ENCODE peak calls at places on chromosomes 4 and X, in seven cellular contexts. Y is tibial nerve, V is stomach, R is PC-9, C is spleen, I is sigmoid colon, O is A549. X is an unnamed sample.

GRCh38 chr4:152310223-152310622 is 225.7 kb downstream of the FBXW7 start:
- DNase-seq in I (no peak), C (no peak), Y (no peak), R (peak), O (no peak), V (no peak), X (no peak)

GRCh38 chr4:39044947-39045734 is 12.9 kb upstream of the TMEM156 start:
- DNase-seq in I (peak), V (peak), Y (no peak), R (no peak), C (peak), O (no peak), X (no peak)

GRCh38 chrX:24241822-24242648 is 71.8 kb downstream of the SUPT20HL2 start:
- DNase-seq in I (no peak), C (no peak), O (peak), Y (no peak), R (no peak), V (no peak), X (no peak)

GRCh38 chr4:132818091-132818490 is 331.0 kb upstream of the PCDH10 start:
- DNase-seq in O (no peak), Y (no peak), V (no peak), I (no peak), R (no peak), C (no peak), X (no peak)

GRCh38 chrX:85851418-85851817 is 195.9 kb downstream of the CHM start:
- DNase-seq in Y (no peak), I (no peak), C (peak), O (peak), R (no peak), V (peak), X (no peak)

GRCh38 chr4:78525559-78525958 is 26.0 kb upstream of the ANXA3 start:
- DNase-seq in Y (no peak), C (no peak), R (no peak), V (no peak), O (no peak), I (no peak), X (no peak)

GRCh38 chr4:94912606-94913005 is 154.9 kb downstream of the BMPR1B start:
- DNase-seq in R (no peak), V (no peak), I (no peak), C (no peak), Y (no peak), O (no peak), X (no peak)

GRCh38 chr4:55395529-55396304 is at the start of gene TMEM165:
- DNase-seq in R (peak), C (peak), I (peak), Y (peak), O (peak), V (peak), X (peak)

GRCh38 chrX:119190736-119191282 is 45.3 kb upstream of the PGRMC1 start:
- DNase-seq in O (no peak), V (no peak), I (no peak), Y (no peak), R (no peak), C (no peak), X (no peak)

GRCh38 chrX:8103655-8104054 is 67.4 kb downstream of the VCX2 start:
- DNase-seq in V (no peak), O (no peak), Y (no peak), C (no peak), I (no peak), R (no peak), X (no peak)

GRCh38 chrX:41445781-41446358 is 1.3 kb upstream of the NYX start:
- DNase-seq in R (peak), I (no peak), Y (no peak), C (no peak), V (no peak), O (no peak), X (no peak)

GRCh38 chr4:147823135-147823534 is 91.2 kb downstream of the ARHGAP10 start:
- DNase-seq in V (no peak), Y (no peak), C (no peak), I (no peak), R (no peak), O (no peak), X (no peak)

GRCh38 chr4:108649863-108650211 is 562 bp upstream of the OSTC start:
- DNase-seq in V (no peak), C (no peak), R (no peak), Y (no peak), O (no peak), I (no peak), X (no peak)

GRCh38 chr4:150389896-150390530 is 191.9 kb upstream of the MAB21L2 start:
- DNase-seq in C (no peak), Y (no peak), R (no peak), I (no peak), V (no peak), O (no peak), X (no peak)

GRCh38 chr4:8602686-8603430 is 10.3 kb downstream of the CPZ start:
- DNase-seq in V (no peak), Y (no peak), R (no peak), O (no peak), I (no peak), C (no peak), X (no peak)

GRCh38 chr4:183610033-183610432 is 49.0 kb downstream of the RWDD4 start:
- DNase-seq in V (no peak), R (no peak), O (no peak), Y (no peak), I (no peak), C (no peak), X (no peak)

GRCh38 chrX:79336869-79337815 is 30.0 kb downstream of the ITM2A start:
- DNase-seq in C (no peak), R (no peak), O (no peak), Y (no peak), V (no peak), I (no peak), X (no peak)

GRCh38 chr4:83262682-83263081 is 21.9 kb downstream of the COQ2 start:
- DNase-seq in V (no peak), C (no peak), Y (no peak), R (no peak), O (no peak), I (no peak), X (no peak)

GRCh38 chr4:14582658-14583057 is 419.6 kb upstream of the CPEB2 start:
- DNase-seq in O (no peak), V (no peak), I (no peak), Y (no peak), R (no peak), C (no peak), X (no peak)

GRCh38 chr4:73187325-73187724 is 71.3 kb downstream of the ANKRD17 start:
- DNase-seq in I (no peak), Y (no peak), C (no peak), R (no peak), V (no peak), O (no peak), X (no peak)

GRCh38 chr4:77010841-77011354 is 61.3 kb downstream of the SEPTIN11 start:
- DNase-seq in R (peak), Y (no peak), O (no peak), V (no peak), I (no peak), C (no peak), X (no peak)

GRCh38 chrX:137545711-137546651 is 19.9 kb upstream of the ZIC3 start:
- DNase-seq in V (no peak), I (no peak), Y (no peak), C (no peak), O (no peak), R (no peak), X (no peak)

GRCh38 chr4:168883513-168883912 is 126.5 kb downstream of the CBR4 start:
- DNase-seq in V (no peak), O (no peak), R (no peak), Y (no peak), I (no peak), C (no peak), X (no peak)

GRCh38 chr4:28313729-28314713 is 1453.4 kb downstream of the STIM2 start:
- DNase-seq in R (no peak), I (no peak), O (no peak), Y (no peak), C (no peak), V (no peak), X (no peak)

GRCh38 chr4:147580396-147580795 is 36.8 kb upstream of the TMEM184C start:
- DNase-seq in I (no peak), C (no peak), O (no peak), V (no peak), Y (no peak), R (no peak), X (no peak)

GRCh38 chrX:123833387-123833786 is 26.5 kb upstream of the XIAP start:
- DNase-seq in I (peak), Y (no peak), C (no peak), V (peak), O (peak), R (peak), X (no peak)

GRCh38 chrX:123036401-123036800 is 147.7 kb upstream of the GRIA3 start:
- DNase-seq in C (no peak), I (no peak), R (no peak), O (no peak), V (no peak), Y (no peak), X (no peak)

GRCh38 chr4:75561789-75562188 is 5.9 kb downstream of the ODAPH start:
- DNase-seq in Y (no peak), O (no peak), C (no peak), R (peak), V (no peak), I (no peak), X (no peak)

GRCh38 chrX:123818243-123818642 is 41.6 kb upstream of the XIAP start:
- DNase-seq in O (peak), Y (no peak), V (peak), R (peak), I (no peak), C (no peak), X (no peak)

GRCh38 chr4:46445689-46446339 is 55.9 kb upstream of the GABRA2 start:
- DNase-seq in O (no peak), I (no peak), V (no peak), Y (no peak), R (no peak), C (no peak), X (no peak)

GRCh38 chr4:150828159-150828558 is 186.9 kb downstream of the LRBA start:
- DNase-seq in O (no peak), C (peak), V (no peak), Y (no peak), I (no peak), R (no peak), X (no peak)

GRCh38 chr4:55947254-55947882 is 1.4 kb upstream of the CEP135 start:
- DNase-seq in O (no peak), Y (no peak), V (no peak), C (no peak), I (no peak), R (no peak), X (no peak)

GRCh38 chrX:85004255-85004654 is 578 bp downstream of the APOOL start:
- DNase-seq in R (peak), I (no peak), O (no peak), V (no peak), C (no peak), Y (no peak), X (no peak)

GRCh38 chr4:132557660-132558059 is 591.4 kb upstream of the PCDH10 start:
- DNase-seq in R (no peak), I (no peak), Y (no peak), O (no peak), V (no peak), C (no peak), X (no peak)

GRCh38 chr4:181796502-181796901 is 446.7 kb upstream of the TENM3 start:
- DNase-seq in O (no peak), R (no peak), C (no peak), Y (no peak), I (no peak), V (no peak), X (no peak)

GRCh38 chr4:181799670-181800069 is 443.5 kb upstream of the TENM3 start:
- DNase-seq in C (no peak), R (no peak), O (no peak), I (no peak), Y (no peak), V (no peak), X (no peak)

GRCh38 chr4:181807771-181808170 is 435.4 kb upstream of the TENM3 start:
- DNase-seq in I (no peak), C (no peak), V (no peak), Y (no peak), R (no peak), O (no peak), X (no peak)

DNA sequence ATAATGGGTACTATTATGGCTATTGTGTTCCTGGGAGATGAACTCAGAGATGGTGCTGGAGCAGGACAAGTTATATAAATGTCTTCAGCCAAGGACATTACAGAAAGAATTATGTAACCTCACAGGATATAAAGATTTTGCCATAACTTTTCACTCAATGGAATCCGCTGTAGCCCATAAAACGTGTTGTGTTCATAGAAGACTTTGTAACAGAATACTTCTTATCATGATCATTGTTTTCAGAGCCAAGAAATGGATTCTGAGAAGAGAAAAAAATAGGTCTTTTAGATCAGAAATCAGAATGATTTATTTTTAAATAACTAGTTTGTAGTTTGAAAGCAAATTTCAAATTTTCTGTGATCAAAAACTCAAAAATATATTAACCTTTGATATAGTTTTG is 441.0 kb upstream of the TENM3 start:
- DNase-seq in I (no peak), V (no peak), O (no peak), Y (no peak), C (no peak), R (no peak), X (no peak)
- H3K27ac ChIP-seq in I (no peak), V (no peak), O (no peak), Y (no peak), C (no peak), R (no peak), X (no peak)

GRCh38 chrX:151419748-151420147 is 22.7 kb downstream of the VMA21 start:
- DNase-seq in V (no peak), C (no peak), I (no peak), Y (no peak), O (no peak), R (no peak), X (no peak)

GRCh38 chrX:151416521-151417048 is 19.6 kb downstream of the VMA21 start:
- DNase-seq in R (no peak), I (no peak), O (no peak), V (no peak), C (no peak), Y (no peak), X (no peak)
- H3K4me3 ChIP-seq in R (no peak), I (no peak), O (no peak), V (no peak), C (no peak), Y (no peak), X (no peak)

DNA sequence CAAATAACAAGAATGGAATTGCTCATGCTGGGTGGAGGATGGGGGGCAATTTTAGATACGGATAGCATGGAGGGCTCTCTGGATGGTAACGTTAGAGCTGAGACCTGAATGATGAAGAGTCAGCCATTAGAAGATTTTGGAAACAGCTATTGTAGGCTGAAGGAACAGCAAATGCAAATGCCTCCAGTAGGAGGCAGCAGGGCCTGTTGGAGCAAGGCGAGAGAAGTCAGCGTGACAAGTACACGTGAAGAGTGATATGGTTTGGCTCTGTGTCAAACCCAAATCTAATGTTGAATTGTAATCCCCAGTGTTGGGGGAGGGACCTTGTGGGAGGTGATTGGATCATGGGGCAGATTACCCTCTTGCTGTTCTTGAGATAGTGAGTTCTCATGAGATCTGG is 59.3 kb upstream of the SOD3 start:
- DNase-seq in R (no peak), C (no peak), I (no peak), V (no peak), Y (no peak), O (no peak), X (no peak)
- TF ChIP-seq CTCF in R (no peak), C (no peak), I (no peak), V (no peak), Y (no peak), O (no peak), X (no peak)

GRCh38 chr4:42417491-42417890 is 20.2 kb downstream of the SHISA3 start:
- DNase-seq in R (no peak), V (no peak), Y (no peak), C (no peak), O (no peak), I (no peak), X (no peak)

GRCh38 chr4:42420120-42420519 is 22.8 kb downstream of the SHISA3 start:
- DNase-seq in R (no peak), V (no peak), Y (no peak), I (no peak), O (no peak), C (no peak), X (no peak)

GRCh38 chr4:42411803-42412202 is 14.5 kb downstream of the SHISA3 start:
- DNase-seq in Y (no peak), O (no peak), C (no peak), R (no peak), I (no peak), V (no peak), X (no peak)

GRCh38 chr4:42412251-42412650 is 15.0 kb downstream of the SHISA3 start:
- DNase-seq in C (no peak), Y (no peak), V (no peak), I (no peak), O (no peak), R (peak), X (no peak)

GRCh38 chr4:42416017-42416416 is 18.7 kb downstream of the SHISA3 start:
- DNase-seq in C (no peak), Y (no peak), O (no peak), I (no peak), R (no peak), V (no peak), X (no peak)
- H3K27ac ChIP-seq in C (no peak), Y (no peak), O (no peak), I (no peak), R (no peak), V (no peak), X (no peak)

DNA sequence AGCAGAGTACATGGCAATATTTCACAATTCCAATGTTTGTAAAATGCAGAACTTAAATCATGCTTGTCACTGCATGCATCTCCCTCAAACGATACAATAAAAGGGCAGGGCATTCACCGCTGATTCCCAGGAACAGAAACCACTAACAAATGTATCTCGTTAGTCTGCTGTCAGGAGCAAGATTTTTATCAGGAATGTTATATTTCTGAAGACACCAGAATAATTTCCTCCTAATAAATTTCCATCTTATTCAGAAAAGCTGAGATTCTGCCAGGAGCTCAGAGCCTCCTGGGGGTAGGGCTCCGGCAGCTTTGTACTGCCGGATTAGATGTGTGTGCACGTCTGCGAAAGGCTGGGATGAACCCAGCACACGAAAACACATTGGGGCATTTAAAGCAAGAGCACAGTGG is 54.0 kb upstream of the LDB2 start:
- DNase-seq in C (no peak), I (no peak), R (no peak), Y (no peak), O (no peak), V (no peak), X (no peak)
- H3K4me3 ChIP-seq in C (no peak), I (no peak), R (no peak), Y (peak), O (no peak), V (no peak), X (peak)

GRCh38 chr4:180947421-180947820 is 1295.8 kb upstream of the TENM3 start:
- DNase-seq in O (no peak), I (no peak), R (no peak), C (no peak), Y (no peak), V (no peak), X (no peak)
- TF ChIP-seq CTCF in O (no peak), I (no peak), R (no peak), C (no peak), Y (peak), V (no peak), X (no peak)

GRCh38 chrX:22320236-22320635 is 47.5 kb downstream of the CBLL2 start:
- DNase-seq in C (no peak), V (no peak), Y (no peak), I (no peak), R (no peak), O (no peak), X (no peak)

GRCh38 chrX:22325091-22325490 is 52.4 kb downstream of the CBLL2 start:
- DNase-seq in C (no peak), V (no peak), Y (no peak), O (no peak), I (no peak), R (no peak), X (no peak)

DNA sequence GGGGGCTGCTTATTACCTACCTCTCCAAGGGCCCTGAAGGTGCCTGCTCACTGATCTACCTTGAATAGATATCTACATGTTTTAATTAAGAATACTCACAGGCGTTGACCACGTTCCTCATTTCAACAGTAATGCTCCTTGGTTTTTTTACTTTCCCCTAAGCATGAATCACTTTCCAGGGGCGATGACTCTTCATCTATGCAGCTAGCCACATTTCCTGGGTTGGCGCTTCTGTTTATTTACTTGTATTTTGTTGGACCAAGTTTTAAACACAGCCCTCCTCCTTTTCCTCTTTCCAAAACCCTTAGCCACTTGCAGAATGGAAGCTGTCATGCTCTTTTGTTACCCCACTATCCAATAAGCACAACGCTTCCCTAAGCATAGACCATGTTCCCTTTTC is 50.8 kb downstream of the CBLL2 start:
- DNase-seq in Y (no peak), R (peak), I (no peak), C (no peak), O (no peak), V (no peak), X (no peak)
- H3K27ac ChIP-seq in Y (no peak), R (peak), I (no peak), C (no peak), O (no peak), V (no peak), X (no peak)